ENCODE peak calls at places on chromosomes 4 and X, in five cellular contexts. M is H1, G is K562, D is HepG2, F is GM12878. X is an unnamed sample.

GRCh38 chr4:8328866-8329559 is 59.5 kb downstream of the HTRA3 start:
- DNase-seq in M (no peak), G (no peak), D (no peak), F (no peak), X (no peak)

GRCh38 chr4:83889802-83890201 is 353.9 kb downstream of the GPAT3 start:
- DNase-seq in M (no peak), G (no peak), D (no peak), F (no peak), X (no peak)

GRCh38 chr4:10032625-10033024 is 11.3 kb upstream of the SLC2A9 start:
- DNase-seq in M (no peak), G (no peak), D (peak; percentile 73), F (no peak), X (no peak)

GRCh38 chr4:165209796-165210195 is 2.4 kb downstream of the KLHL2 start:
- DNase-seq in M (no peak), G (no peak), D (no peak), F (no peak), X (no peak)

GRCh38 chr4:67101612-67102011 is 443.7 kb downstream of the CENPC start:
- DNase-seq in M (no peak), G (no peak), D (no peak), F (no peak), X (no peak)

GRCh38 chrX:22165732-22166457 is 106.8 kb upstream of the CBLL2 start:
- DNase-seq in M (no peak), G (no peak), D (no peak), F (no peak), X (no peak)

GRCh38 chr4:3802571-3803474 is 36.6 kb downstream of the ADRA2C start:
- DNase-seq in M (no peak), G (no peak), D (peak; percentile 84), F (no peak), X (no peak)

GRCh38 chr4:116899536-116899935 is 185.8 kb downstream of the TRAM1L1 start:
- DNase-seq in M (no peak), G (no peak), D (no peak), F (no peak), X (no peak)

GRCh38 chr4:8302331-8302730 is 32.8 kb downstream of the HTRA3 start:
- DNase-seq in M (no peak), G (no peak), D (no peak), F (no peak), X (peak; percentile 5)

GRCh38 chr4:151692821-151693504 is 67.8 kb downstream of the GATB start:
- DNase-seq in M (no peak), G (no peak), D (no peak), F (no peak), X (no peak)

GRCh38 chr4:19748470-19748869 is 503.2 kb upstream of the SLIT2 start:
- DNase-seq in M (no peak), G (no peak), D (no peak), F (no peak), X (no peak)

GRCh38 chr4:122172266-122172665 is 20.1 kb downstream of the BLTP1 start:
- DNase-seq in M (no peak), G (no peak), D (no peak), F (no peak), X (no peak)

GRCh38 chr4:6573986-6574746 is 823 bp upstream of the MAN2B2 start:
- DNase-seq in M (no peak), G (peak; percentile 37), D (no peak), F (no peak), X (no peak)

GRCh38 chr4:172786039-172786792 is 382.4 kb upstream of the GALNT7 start:
- DNase-seq in M (no peak), G (no peak), D (no peak), F (no peak), X (no peak)

GRCh38 chr4:71872221-71872620 is 88.3 kb upstream of the GC start:
- DNase-seq in M (no peak), G (no peak), D (no peak), F (no peak), X (no peak)

GRCh38 chrX:136147320-136147901 is at the start of gene FHL1:
- DNase-seq in M (peak; percentile 50), G (peak; percentile 63), D (no peak), F (no peak), X (peak; percentile 41)

GRCh38 chr4:25926473-25926872 is 12.5 kb downstream of the SMIM20 start:
- DNase-seq in M (no peak), G (peak; percentile 12), D (no peak), F (no peak), X (no peak)

DNA sequence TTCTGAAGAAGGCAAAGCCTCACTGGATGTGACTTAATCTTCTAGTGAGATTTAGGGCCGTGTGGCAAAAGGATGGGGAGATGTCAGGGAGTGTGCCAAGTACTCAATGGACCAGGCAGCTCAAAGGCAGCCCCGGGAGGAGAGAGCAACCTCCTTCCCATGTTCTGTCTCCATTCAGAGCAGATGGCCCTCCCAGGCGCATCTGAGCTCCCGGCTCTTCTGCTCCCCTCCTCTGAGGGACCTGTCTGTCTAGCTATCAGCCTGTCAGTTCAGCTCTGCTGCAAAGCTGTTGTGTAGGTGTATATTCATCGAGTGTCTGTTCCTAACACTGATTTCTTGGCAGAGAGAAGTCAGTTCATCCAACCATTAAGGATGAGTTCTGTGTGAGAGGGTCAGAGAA is 10.9 kb upstream of the PORCN start:
- DNase-seq in M (no peak), G (no peak), D (no peak), F (no peak), X (no peak)
- TF ChIP-seq ATF2 in M (no peak), G (no peak), D (no peak), F (no peak), X (no peak)

GRCh38 chr4:159307929-159308328 is 205.1 kb downstream of the RAPGEF2 start:
- DNase-seq in M (no peak), G (no peak), D (no peak), F (no peak), X (no peak)

GRCh38 chr4:159312236-159312635 is 209.4 kb downstream of the RAPGEF2 start:
- DNase-seq in M (no peak), G (no peak), D (no peak), F (no peak), X (no peak)

GRCh38 chr4:159303435-159303834 is 200.6 kb downstream of the RAPGEF2 start:
- DNase-seq in M (no peak), G (no peak), D (no peak), F (no peak), X (no peak)

GRCh38 chr4:159305129-159305528 is 202.2 kb downstream of the RAPGEF2 start:
- DNase-seq in M (no peak), G (no peak), D (no peak), F (no peak), X (no peak)

GRCh38 chr4:159308571-159309340 is 205.9 kb downstream of the RAPGEF2 start:
- DNase-seq in M (no peak), G (no peak), D (no peak), F (no peak), X (no peak)
- TF ChIP-seq ATF2 in M (no peak), G (no peak), D (no peak), F (no peak), X (no peak)

GRCh38 chrX:9231491-9231890 is 197.6 kb upstream of the FAM9B start:
- DNase-seq in M (no peak), G (no peak), D (no peak), F (no peak), X (no peak)
- TF ChIP-seq ATF2 in M (no peak), G (no peak), D (no peak), F (no peak), X (no peak)

DNA sequence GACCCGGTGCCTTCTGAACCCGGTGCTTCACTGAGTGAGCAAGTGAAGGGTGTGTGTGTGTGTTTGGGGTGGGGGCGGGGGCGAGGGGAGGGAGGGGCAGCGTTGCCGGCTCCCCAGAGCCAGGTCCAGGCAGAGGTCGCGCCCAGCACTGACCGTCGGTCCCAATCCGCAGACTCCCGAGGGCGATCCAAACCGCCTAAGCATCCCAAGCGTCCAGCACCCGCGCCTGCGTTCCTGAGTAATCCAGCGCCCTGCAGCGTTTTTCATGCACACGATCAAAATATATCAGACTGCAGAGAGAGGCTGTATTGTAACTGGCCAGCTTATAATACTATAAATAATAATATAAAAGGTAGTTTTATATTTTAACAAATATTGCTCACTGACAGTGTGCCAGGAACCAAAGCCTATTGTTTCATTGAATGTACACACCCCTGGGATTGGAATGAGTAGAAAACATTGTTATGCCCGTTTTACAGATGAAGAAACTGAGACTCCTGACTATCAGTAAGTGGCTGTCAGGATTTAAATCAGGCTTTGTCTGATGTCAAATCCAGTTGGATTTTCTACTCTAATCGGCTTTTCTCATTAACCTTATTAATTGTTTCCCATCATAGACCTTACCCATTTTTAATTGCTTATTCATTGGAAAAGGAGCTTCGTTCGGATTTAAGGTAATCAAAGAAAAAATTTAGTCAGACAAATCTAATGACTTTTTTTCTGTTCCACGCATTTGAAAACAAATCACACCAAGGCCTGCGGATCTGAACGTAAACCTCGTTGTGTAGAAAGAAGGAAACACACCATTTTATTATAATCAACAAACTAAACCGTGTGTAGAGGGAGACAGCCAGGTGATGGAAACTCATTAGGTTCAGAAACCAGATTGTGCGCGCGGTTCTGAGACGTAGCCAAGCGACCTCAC is 4.0 kb upstream of the NKX3-2 start:
- DNase-seq in M (no peak), G (no peak), D (no peak), F (no peak), X (no peak)
- TF ChIP-seq ATF2 in M (no peak), G (no peak), D (no peak), F (no peak), X (no peak)

DNA sequence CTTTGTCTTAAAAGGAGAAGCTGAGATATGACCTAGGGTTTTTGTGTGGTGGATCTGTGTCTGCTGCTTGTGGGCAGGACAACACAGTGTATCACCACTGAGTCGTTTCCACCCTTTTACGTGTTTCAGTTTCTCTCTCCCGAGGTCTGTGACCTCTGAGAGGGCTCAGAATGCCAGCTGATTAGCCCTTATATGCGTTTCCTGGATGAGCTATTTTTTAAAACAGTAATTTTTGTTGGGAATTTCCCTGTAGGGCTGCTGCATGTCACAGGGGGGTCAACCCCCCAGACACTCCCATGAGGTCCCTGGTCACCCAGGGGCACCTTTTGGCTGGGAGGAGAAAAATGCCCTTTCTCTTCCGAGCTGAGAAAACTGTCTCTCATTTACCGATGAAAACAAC is 170.4 kb upstream of the CASK start:
- DNase-seq in M (no peak), G (no peak), D (no peak), F (peak; percentile 43), X (no peak)
- TF ChIP-seq ATF2 in M (no peak), G (no peak), D (no peak), F (no peak), X (no peak)

GRCh38 chrX:9352683-9353430 is 112.0 kb upstream of the TBL1X start:
- DNase-seq in M (no peak), G (peak; percentile 91), D (peak; percentile 4), F (peak; percentile 38), X (no peak)
- TF ChIP-seq ATF2 in M (no peak), G (no peak), D (no peak), F (peak; percentile 36), X (no peak)

GRCh38 chr4:150354214-150354796 is 227.6 kb upstream of the MAB21L2 start:
- DNase-seq in M (no peak), G (no peak), D (no peak), F (no peak), X (no peak)
- TF ChIP-seq ATF2 in M (no peak), G (no peak), D (no peak), F (no peak), X (no peak)

GRCh38 chrX:9635368-9635767 is 130.3 kb downstream of the GPR143 start:
- DNase-seq in M (no peak), G (no peak), D (no peak), F (no peak), X (no peak)
- TF ChIP-seq ATF2 in M (no peak), G (no peak), D (no peak), F (no peak), X (no peak)

X was measured in WTC11.